ENCODE peak calls at places on chromosomes 4 and X, in eight cellular contexts. G, D, E, R, A, L, J and F are unnamed samples.

GRCh38 chr4:8657381-8657776 is 64.8 kb downstream of the CPZ start:
- DNase-seq in D (no peak), L (no peak), A (no peak), E (no peak), R (no peak), G (no peak), J (no peak), F (no peak)

GRCh38 chrX:146831994-146832393 is 17.4 kb upstream of the CXorf51A start:
- DNase-seq in G (no peak), D (no peak), R (no peak), J (no peak), L (no peak), E (no peak), A (no peak), F (no peak)

GRCh38 chrX:68929332-68930150 is 100.7 kb downstream of the EFNB1 start:
- DNase-seq in R (peak), A (peak), D (no peak), E (peak), L (peak), J (peak), G (peak), F (no peak)

GRCh38 chrX:1448793-1449580 is 3.7 kb downstream of the ASMTL start:
- DNase-seq in G (no peak), A (no peak), R (no peak), D (no peak), E (no peak), J (no peak), L (no peak), F (peak)

GRCh38 chr4:131348258-131348657 is 1800.8 kb upstream of the PCDH10 start:
- DNase-seq in D (no peak), J (no peak), G (no peak), L (no peak), E (no peak), A (no peak), R (no peak), F (no peak)

GRCh38 chr4:150072906-150073714 is 5.1 kb upstream of the DCLK2 start:
- DNase-seq in D (no peak), G (peak), E (peak), L (peak), R (peak), J (no peak), A (no peak), F (no peak)

GRCh38 chrX:68947882-68948605 is 119.2 kb downstream of the EFNB1 start:
- DNase-seq in G (peak), R (no peak), L (peak), E (no peak), J (no peak), D (no peak), A (no peak), F (no peak)

GRCh38 chr4:74376888-74377483 is 12.0 kb downstream of the EREG start:
- DNase-seq in A (peak), G (peak), J (no peak), R (peak), L (peak), D (peak), E (peak), F (no peak)

GRCh38 chr4:110503588-110504435 is 27.9 kb downstream of the ENPEP start:
- DNase-seq in J (no peak), R (peak), D (no peak), G (peak), E (peak), A (no peak), L (no peak), F (peak)

GRCh38 chrX:15816886-15817285 is 26.6 kb downstream of the ZRSR2 start:
- DNase-seq in E (no peak), L (peak), R (peak), G (peak), D (no peak), J (no peak), A (no peak), F (peak)

GRCh38 chr4:119690871-119691270 is 62.3 kb upstream of the PDE5A start:
- DNase-seq in L (no peak), G (no peak), J (peak), E (no peak), R (no peak), D (no peak), A (peak), F (no peak)

GRCh38 chrX:42839632-42840031 is 61.7 kb upstream of the PPP1R2C start:
- DNase-seq in G (no peak), D (no peak), R (no peak), A (no peak), L (no peak), J (no peak), E (no peak), F (no peak)

GRCh38 chrX:39450578-39450977 is 647.2 kb downstream of the BCOR start:
- DNase-seq in D (no peak), G (no peak), E (no peak), L (no peak), A (no peak), J (no peak), R (no peak), F (no peak)

GRCh38 chr4:40544216-40544615 is 85.4 kb downstream of the RBM47 start:
- DNase-seq in D (no peak), J (no peak), E (no peak), L (no peak), A (no peak), G (no peak), R (no peak), F (no peak)

GRCh38 chrX:147838465-147839131 is 73.1 kb upstream of the FMR1 start:
- DNase-seq in A (no peak), L (no peak), J (no peak), G (peak), D (peak), E (no peak), R (no peak), F (no peak)

DNA sequence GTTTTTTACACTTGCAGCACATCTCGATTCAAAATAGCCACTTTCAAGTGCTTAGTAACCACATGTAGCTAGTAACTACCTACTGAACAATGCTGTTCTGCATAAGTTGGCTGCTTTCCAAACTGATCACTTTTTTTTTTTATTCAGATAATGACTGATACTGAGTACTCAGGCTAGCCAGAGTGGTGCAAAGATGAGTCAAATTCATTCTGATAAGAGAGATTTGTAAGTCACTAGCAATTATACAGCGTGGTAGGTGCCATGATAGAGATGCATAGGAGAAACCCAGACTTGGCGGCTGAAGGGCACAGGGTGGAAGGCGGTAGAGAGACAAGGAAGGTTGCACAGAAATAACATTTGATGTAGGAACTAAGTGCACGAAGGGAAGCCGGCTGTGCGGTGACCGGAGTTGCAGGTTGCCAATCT is 357 bp upstream of the IGBP1 start:
- DNase-seq in D (no peak), E (peak), G (no peak), L (no peak), R (no peak), A (no peak), J (no peak), F (no peak)
- H3K9ac ChIP-seq in D (no peak), E (peak), G (no peak), L (peak), R (peak), A (peak), J (peak), F (peak)

GRCh38 chrX:137568741-137569469 is 3.0 kb downstream of the ZIC3 start:
- DNase-seq in D (peak), J (no peak), G (no peak), R (no peak), A (no peak), L (no peak), E (no peak), F (peak)

GRCh38 chrX:137565921-137566745 is at the start of gene ZIC3:
- DNase-seq in R (peak), G (peak), E (no peak), D (peak), L (peak), A (peak), J (no peak), F (peak)

GRCh38 chrX:137567474-137568232 is 1.7 kb downstream of the ZIC3 start:
- DNase-seq in D (peak), E (no peak), A (no peak), R (no peak), L (no peak), J (no peak), G (no peak), F (peak)

GRCh38 chrX:137566746-137567473 is 983 bp downstream of the ZIC3 start:
- DNase-seq in E (no peak), D (peak), J (no peak), R (no peak), A (no peak), L (no peak), G (no peak), F (peak)

DNA sequence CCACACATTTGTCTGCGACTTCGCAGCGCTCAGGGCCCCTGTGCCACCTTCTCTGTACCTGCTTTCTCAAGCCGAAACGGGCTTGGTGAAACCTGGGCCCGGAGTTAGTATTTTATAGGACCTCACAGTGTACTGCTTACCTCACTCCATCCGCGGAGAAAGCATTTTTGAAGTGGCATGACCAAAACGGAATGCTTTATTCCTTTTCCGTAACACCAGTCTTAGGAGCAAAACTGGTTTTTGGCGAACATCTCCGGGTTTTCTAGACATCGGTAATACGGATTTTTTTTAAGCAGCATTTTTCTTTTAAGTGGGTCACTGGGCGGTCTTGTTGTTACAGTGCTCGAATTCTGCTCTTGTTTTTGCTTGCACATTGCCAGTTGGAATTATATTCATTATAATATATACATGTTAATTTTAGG is 3.6 kb downstream of the ZIC3 start:
- DNase-seq in G (no peak), D (no peak), A (no peak), J (no peak), E (no peak), L (no peak), R (no peak), F (no peak)
- H3K27ac ChIP-seq in G (no peak), D (no peak), A (no peak), J (no peak), E (no peak), L (no peak), R (no peak), F (peak)

DNA sequence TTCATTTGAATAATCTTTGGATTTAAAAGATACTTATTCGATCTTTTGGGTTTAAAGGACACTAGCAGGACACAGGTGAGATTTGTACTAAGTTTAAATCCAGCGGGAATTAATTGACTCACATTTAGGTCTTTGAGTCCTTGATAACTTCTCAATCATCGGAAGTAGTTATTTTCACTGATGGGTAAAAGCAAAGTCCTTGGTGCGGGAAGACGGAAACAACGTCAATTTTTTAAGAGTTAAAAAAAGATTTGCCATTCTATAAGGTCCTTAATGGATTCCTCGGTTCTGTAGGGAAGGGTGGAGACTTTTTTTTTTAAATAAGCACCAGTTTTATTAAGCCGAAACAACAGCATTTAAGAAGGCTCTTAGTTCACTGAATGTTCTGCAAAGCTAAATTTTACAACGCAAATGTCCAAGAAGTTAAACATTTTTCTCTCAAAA is 2.9 kb downstream of the TMSB4X start:
- DNase-seq in A (no peak), E (no peak), D (no peak), G (no peak), J (no peak), R (no peak), L (no peak), F (no peak)
- H3K4me3 ChIP-seq in A (peak), E (no peak), D (peak), G (peak), J (no peak), R (peak), L (no peak), F (peak)

GRCh38 chrX:57294961-57295360 is 8.5 kb downstream of the FAAH2 start:
- DNase-seq in J (no peak), E (no peak), G (no peak), R (no peak), D (no peak), A (no peak), L (no peak), F (no peak)

GRCh38 chrX:57286507-57287251 is at the start of gene FAAH2:
- DNase-seq in E (no peak), J (peak), R (no peak), G (no peak), D (peak), L (no peak), A (peak), F (peak)

GRCh38 chrX:57285001-57285400 is 1.5 kb upstream of the FAAH2 start:
- DNase-seq in R (no peak), A (no peak), J (no peak), D (no peak), G (no peak), E (no peak), L (no peak), F (no peak)

DNA sequence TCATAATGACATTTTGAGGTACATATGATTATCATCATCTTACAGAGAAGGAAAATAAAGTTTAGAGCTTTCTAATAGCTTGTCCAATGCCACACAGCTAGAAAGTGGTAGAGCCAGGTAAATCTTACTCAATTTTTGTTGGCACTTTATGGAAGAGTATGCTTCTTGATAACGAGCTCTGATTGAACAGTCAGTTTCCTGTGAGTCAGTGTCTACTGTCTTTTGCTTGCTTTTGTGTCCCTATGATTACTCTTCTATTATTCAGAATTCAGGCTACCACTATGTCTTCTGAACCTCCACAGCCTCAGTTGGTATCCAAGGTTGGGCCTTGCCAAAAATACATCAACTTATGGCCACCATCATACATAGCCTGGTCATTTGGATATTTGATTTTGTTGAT is 2.6 kb downstream of the FAAH2 start:
- DNase-seq in L (no peak), G (no peak), E (no peak), J (no peak), R (no peak), D (no peak), A (peak), F (no peak)
- H3K9ac ChIP-seq in L (no peak), G (no peak), E (no peak), J (no peak), R (no peak), D (no peak), A (no peak), F (no peak)

GRCh38 chr4:89640620-89641366 is 196.2 kb downstream of the SNCA start:
- DNase-seq in D (peak), E (peak), J (peak), L (peak), G (peak), R (peak), A (peak), F (peak)

GRCh38 chr4:89641367-89641687 is 195.6 kb downstream of the SNCA start:
- DNase-seq in J (no peak), D (no peak), A (no peak), L (no peak), E (no peak), G (no peak), R (no peak), F (no peak)

GRCh38 chr4:89645512-89645911 is 191.4 kb downstream of the SNCA start:
- DNase-seq in A (no peak), L (no peak), E (no peak), R (no peak), J (no peak), G (no peak), D (no peak), F (no peak)
- H3K27ac ChIP-seq in A (no peak), L (no peak), E (no peak), R (no peak), J (no peak), G (no peak), D (no peak), F (no peak)

DNA sequence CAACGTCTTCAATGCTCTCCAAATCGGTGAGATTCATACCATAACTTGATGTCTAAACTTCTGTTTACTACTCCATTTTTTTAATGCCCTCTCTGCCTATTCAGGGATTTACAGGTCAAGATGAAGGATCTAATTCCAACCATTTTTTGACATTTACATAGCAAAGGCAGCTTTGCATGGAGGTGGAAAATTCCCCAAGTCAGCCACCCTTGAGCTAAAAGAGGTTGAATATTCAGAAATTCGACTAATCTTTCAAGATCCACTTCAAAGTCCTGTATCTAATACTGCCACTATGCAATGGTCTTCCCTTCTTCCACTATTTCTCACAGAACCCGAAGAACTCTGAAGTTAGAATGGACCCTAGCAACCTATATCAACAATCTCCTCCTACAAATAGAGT is 21.6 kb downstream of the CFAP97 start:
- DNase-seq in J (no peak), E (no peak), D (no peak), G (no peak), A (no peak), R (no peak), L (no peak), F (no peak)
- H3K4me3 ChIP-seq in J (no peak), E (no peak), D (no peak), G (no peak), A (no peak), R (no peak), L (no peak), F (no peak)

DNA sequence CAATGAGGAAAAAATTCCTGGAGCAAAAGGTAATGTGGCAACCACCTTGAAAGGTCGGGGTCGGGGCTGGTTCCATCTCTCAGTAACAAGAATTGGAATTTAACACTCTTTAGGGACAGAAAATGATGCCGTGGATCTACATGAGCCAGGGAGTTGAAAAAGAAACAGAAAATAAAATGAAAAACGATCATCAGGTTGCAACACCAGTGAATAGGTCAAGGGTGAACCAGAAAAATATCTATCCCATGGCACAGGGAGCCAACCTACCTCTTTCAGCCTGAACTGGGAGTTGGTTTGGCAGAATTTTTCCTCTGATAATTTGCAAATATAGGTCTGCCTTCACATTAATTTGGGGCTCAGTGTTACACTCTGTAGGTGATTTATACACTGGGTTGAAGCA is 93.7 kb downstream of the C4orf33 start:
- DNase-seq in G (no peak), R (no peak), J (no peak), A (no peak), L (no peak), E (no peak), D (no peak), F (no peak)
- H3K9ac ChIP-seq in G (no peak), R (no peak), J (no peak), A (no peak), L (no peak), E (no peak), D (no peak), F (no peak)